ENCODE peak calls at places on chromosomes 7 and 10, in five cellular contexts. V is IMR-90, I is SK-N-SH, P is A549, A is K562. M is an unnamed sample. For H3K4me1, the result is how much of the 10 kb centered on the place peaks cover.

GRCh38 chr7:476736-477360 is 42.8 kb downstream of the PDGFA start:
- DNase-seq in A (no peak), V (no peak), P (no peak), I (no peak), M (no peak)

GRCh38 chr10:58393317-58393716 is 8.1 kb downstream of the TFAM start:
- DNase-seq in P (no peak), I (no peak), V (peak), A (no peak), M (no peak)

GRCh38 chr10:43134126-43134905 is 3.9 kb upstream of the CSGALNACT2 start:
- DNase-seq in P (no peak), V (no peak), A (no peak), I (no peak), M (no peak)

GRCh38 chr7:55100962-55101327 is 82.1 kb downstream of the EGFR start:
- DNase-seq in P (no peak), I (no peak), A (no peak), V (no peak), M (no peak)

GRCh38 chr7:127683776-127684681 is 32.0 kb downstream of the SND1 start:
- DNase-seq in V (no peak), P (no peak), A (no peak), I (no peak), M (no peak)

GRCh38 chr7:49670991-49671390 is 102.4 kb upstream of the VWC2 start:
- DNase-seq in I (no peak), A (no peak), V (no peak), P (peak), M (no peak)

GRCh38 chr10:78844956-78845355 is 223.8 kb upstream of the ZMIZ1 start:
- DNase-seq in P (no peak), A (no peak), I (no peak), V (no peak), M (no peak)

GRCh38 chr10:77635402-77636227 is 2.0 kb downstream of the KCNMA1 start:
- DNase-seq in A (no peak), V (no peak), P (no peak), I (no peak), M (no peak)

GRCh38 chr7:70406419-70407189 is 725.3 kb upstream of the GALNT17 start:
- DNase-seq in I (peak), A (no peak), V (no peak), P (no peak), M (no peak)

GRCh38 chr7:151115121-151115835 is 29.0 kb downstream of the AGAP3 start:
- DNase-seq in P (no peak), V (peak), A (no peak), I (peak), M (peak)

GRCh38 chr7:88091988-88092675 is 127.7 kb downstream of the SRI start:
- DNase-seq in I (peak), A (no peak), V (no peak), P (no peak), M (no peak)

GRCh38 chr7:151400626-151401315 is 9.1 kb downstream of the WDR86 start:
- DNase-seq in I (no peak), V (no peak), P (no peak), A (no peak), M (no peak)

GRCh38 chr10:7563770-7564169 is 103.0 kb downstream of the ITIH5 start:
- DNase-seq in I (no peak), P (no peak), A (no peak), V (no peak), M (no peak)

GRCh38 chr7:8190121-8190895 is 71.7 kb downstream of the ICA1 start:
- DNase-seq in A (peak), I (peak), P (peak), V (peak), M (no peak)

GRCh38 chr7:92608380-92609322 is 18.5 kb upstream of the FAM133B start:
- DNase-seq in V (no peak), I (no peak), A (peak), P (no peak), M (no peak)

GRCh38 chr10:119575506-119575905 is 21.3 kb downstream of the TIAL1 start:
- DNase-seq in P (peak), V (peak), I (no peak), A (no peak), M (no peak)

GRCh38 chr10:92712016-92712889 is 22.5 kb downstream of the HHEX start:
- DNase-seq in P (no peak), V (peak), I (no peak), A (no peak), M (no peak)

GRCh38 chr7:117666689-117667088 is 186.9 kb downstream of the CFTR start:
- DNase-seq in V (no peak), I (no peak), P (no peak), A (no peak), M (no peak)

GRCh38 chr7:80414331-80414730 is 97.5 kb downstream of the GNAT3 start:
- DNase-seq in V (no peak), P (no peak), A (no peak), I (no peak), M (no peak)

GRCh38 chr7:47045169-47045568 is 536.7 kb downstream of the TNS3 start:
- DNase-seq in I (no peak), V (no peak), A (no peak), P (no peak), M (no peak)

DNA sequence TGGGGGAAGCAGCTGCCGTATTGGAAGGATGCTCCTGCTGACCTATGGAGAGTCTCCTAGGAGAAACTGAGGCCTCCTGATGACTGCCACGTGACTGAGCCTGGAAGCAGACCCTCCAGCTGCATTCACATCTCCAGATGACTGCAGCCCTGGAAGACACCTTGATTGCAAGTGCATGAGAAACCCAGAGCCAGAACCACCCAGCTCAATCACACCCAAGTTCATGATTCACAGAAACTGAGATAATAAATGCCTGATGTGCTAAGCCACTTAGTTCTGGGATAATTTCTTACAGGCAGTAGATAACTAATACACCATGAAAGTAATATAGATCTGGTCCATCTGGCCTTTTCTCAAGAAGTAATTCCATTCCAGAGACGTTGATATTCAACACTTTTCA is 208.0 kb upstream of the INHBA start:
- DNase-seq in A (no peak), I (no peak), V (peak), P (no peak), M (no peak)
- H3K4me1 ChIP-seq in A (under half), I (under half), V (under half), P (under half), M (under half)

DNA sequence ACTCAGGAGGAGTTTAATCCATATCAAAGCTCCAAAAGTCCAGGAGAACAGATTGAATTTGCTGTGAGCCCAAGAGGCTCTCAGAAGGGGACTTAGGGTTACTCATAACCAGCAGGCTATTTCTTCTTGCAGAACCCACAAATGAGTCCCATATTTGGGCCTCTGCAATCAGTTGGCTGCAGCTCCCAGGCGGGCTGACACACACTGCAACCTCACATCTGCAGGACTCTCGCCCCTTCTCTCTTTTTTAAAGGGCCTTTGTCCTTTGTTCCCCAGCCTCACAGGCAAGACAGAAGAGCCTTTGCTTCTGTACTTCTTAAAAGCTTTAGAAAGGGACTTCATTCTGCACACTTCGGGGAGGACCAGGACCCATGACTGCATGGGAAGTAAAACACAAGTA is 26.7 kb downstream of the CREB3L2 start:
- DNase-seq in V (peak), I (no peak), P (no peak), A (peak), M (no peak)
- TF ChIP-seq USF2 in V (no peak), I (no peak), P (no peak), A (no peak), M (no peak)

GRCh38 chr10:99656199-99657064 is 2.9 kb upstream of the ENTPD7 start:
- DNase-seq in P (no peak), V (no peak), A (no peak), I (no peak), M (no peak)
- H3K4me1 ChIP-seq in P (under half), V (under half), A (under half), I (under half), M (under half)

GRCh38 chr10:104054430-104054829 is 31.2 kb downstream of the COL17A1 start:
- DNase-seq in A (no peak), P (peak), I (no peak), V (peak), M (no peak)
- TF ChIP-seq USF2 in A (no peak), P (no peak), I (no peak), V (no peak), M (no peak)

DNA sequence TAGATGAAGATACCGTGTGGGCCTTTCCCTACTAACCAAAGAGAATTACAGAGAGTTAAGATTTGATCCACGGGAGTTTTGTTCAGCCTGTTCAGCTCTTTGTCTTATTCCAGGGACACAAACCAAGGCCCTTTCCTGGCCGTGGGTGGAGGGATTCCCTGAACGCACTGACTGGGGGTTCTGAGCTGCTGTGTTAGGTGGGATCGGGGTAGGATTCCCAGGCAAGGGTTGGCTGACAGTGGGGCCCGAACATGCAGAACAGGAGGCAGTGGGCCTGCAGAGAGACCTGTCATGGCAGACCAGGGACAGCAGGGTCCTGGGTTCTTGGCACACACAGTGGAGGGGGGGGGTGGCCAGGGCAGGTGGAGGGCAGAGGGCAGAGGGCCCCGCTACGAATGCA is 89.5 kb upstream of the MKI67 start:
- DNase-seq in I (no peak), V (no peak), P (no peak), A (no peak), M (no peak)
- H3K4me1 ChIP-seq in I (under half), V (under half), P (under half), A (under half), M (under half)

DNA sequence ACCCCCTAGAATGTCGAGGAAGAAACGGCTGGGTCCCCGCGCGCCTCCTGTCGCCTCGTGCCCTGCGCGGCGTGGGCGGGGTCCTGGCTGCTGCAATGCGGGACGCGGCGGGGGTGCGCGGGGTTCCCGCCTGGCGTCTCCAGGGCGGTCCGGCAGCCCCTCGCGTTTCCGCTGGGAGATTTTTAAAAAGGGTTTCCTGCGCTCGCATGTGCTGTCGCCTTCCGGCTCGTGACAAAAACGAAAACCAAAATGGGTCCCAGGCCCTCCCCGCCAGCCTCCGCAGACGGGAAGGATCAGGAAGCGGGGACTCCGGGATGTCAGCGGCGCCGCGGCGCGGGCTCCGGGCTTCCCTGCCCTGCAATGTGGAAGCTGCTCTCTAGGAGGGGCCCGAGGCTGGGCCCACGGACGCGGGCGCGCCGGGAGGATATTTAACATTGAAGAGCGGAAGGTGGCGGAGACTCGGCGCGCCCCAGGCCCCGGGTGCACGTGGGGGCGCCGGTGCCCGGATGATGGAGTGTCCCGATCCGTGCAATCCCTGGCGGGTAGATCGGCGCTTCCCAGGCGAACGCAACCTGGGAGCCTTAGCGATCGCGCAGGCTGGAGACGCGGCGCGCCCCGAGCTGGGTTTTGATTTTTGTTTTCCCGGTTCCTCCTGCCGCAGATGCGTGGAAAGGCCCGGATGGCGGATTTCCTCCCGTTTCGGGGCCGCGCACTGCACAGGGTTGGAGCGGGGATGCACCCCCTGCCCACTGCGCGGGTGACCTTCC is 1.0 kb downstream of the PFKP start:
- DNase-seq in I (peak), A (peak), V (peak), P (peak), M (peak)
- TF ChIP-seq USF2 in I (no peak), A (peak), V (peak), P (no peak), M (peak)

GRCh38 chr10:88542522-88542921 is 40.6 kb downstream of the RNLS start:
- DNase-seq in V (no peak), I (no peak), A (no peak), P (no peak), M (no peak)
- H3K4me1 ChIP-seq in V (under half), I (under half), A (under half), P (under half), M (under half)

M was measured in H1.